ENCODE peak calls at places on chromosomes 3 and 15, in five cellular contexts. M is EL, P is cardiac muscle cell, I is activated T-cell treated with anti-CD3 and anti-CD28 coated beads for 1 hour, K is ACHN. B is an unnamed sample.

GRCh38 chr15:62658498-62658897 is 384.0 kb upstream of the TPM1 start:
- DNase-seq in I (no peak), M (peak; percentile 14), P (no peak), K (no peak), B (peak; percentile 16)

GRCh38 chr3:39577541-39577940 is 110.1 kb downstream of the MOBP start:
- DNase-seq in P (no peak), M (no peak), I (no peak), K (no peak), B (no peak)

GRCh38 chr15:38438031-38438986 is 15.6 kb upstream of the FAM98B start:
- DNase-seq in K (no peak), I (no peak), P (no peak), M (no peak), B (no peak)

GRCh38 chr3:22089284-22089683 is 338.3 kb upstream of the ZNF385D start:
- DNase-seq in M (peak; percentile 16), K (peak; percentile 31), I (no peak), P (peak; percentile 53), B (peak; percentile 1)

GRCh38 chr3:129104498-129105079 is 17.0 kb downstream of the RAB43 start:
- DNase-seq in M (no peak), I (no peak), P (no peak), K (no peak), B (no peak)

GRCh38 chr3:132288357-132288756 is 28.9 kb upstream of the ACP3 start:
- DNase-seq in P (no peak), K (no peak), M (no peak), I (no peak), B (no peak)

GRCh38 chr15:56524915-56525314 is 60.0 kb upstream of the MNS1 start:
- DNase-seq in M (peak; percentile 73), I (no peak), K (peak; percentile 83), P (no peak), B (no peak)

GRCh38 chr15:51768018-51768417 is 16.6 kb downstream of the TMOD2 start:
- DNase-seq in P (no peak), K (no peak), M (no peak), I (no peak), B (no peak)

GRCh38 chr3:38755130-38755529 is 60.9 kb downstream of the SCN10A start:
- DNase-seq in P (peak; percentile 59), I (no peak), M (no peak), K (no peak), B (no peak)